ENCODE peak calls at places on chromosome 3, in four cellular contexts. One of them, this sample, is unnamed.
A peak's percentile ranks its signal among the peaks of the same experiment; 100 is the strongest.

GRCh38 chr3:58150800-58151199 is 60.0 kb downstream of the DNASE1L3 start:
- DNase-seq in PC-3: no peak
- DNase-seq in CD8-positive, alpha-beta T cell: no peak
- DNase-seq in H9: no peak
- DNase-seq in this sample: no peak

GRCh38 chr3:21745971-21746370 is 5.0 kb downstream of the ZNF385D start:
- DNase-seq in PC-3: no peak
- DNase-seq in CD8-positive, alpha-beta T cell: no peak
- DNase-seq in H9: no peak
- DNase-seq in this sample: no peak

GRCh38 chr3:50542177-50543034 is 25.1 kb downstream of the C3orf18 start:
- DNase-seq in PC-3: peak; percentile 88
- DNase-seq in CD8-positive, alpha-beta T cell: peak; percentile 43
- DNase-seq in H9: peak; percentile 78
- DNase-seq in this sample: peak; percentile 62

GRCh38 chr3:148861277-148861869 is 3.7 kb upstream of the CPA3 start:
- DNase-seq in PC-3: peak; percentile 72
- DNase-seq in CD8-positive, alpha-beta T cell: no peak
- DNase-seq in H9: no peak
- DNase-seq in this sample: no peak

GRCh38 chr3:188978772-188979171 is 193.0 kb upstream of the TPRG1 start:
- DNase-seq in PC-3: peak; percentile 81
- DNase-seq in CD8-positive, alpha-beta T cell: no peak
- DNase-seq in H9: no peak
- DNase-seq in this sample: no peak

GRCh38 chr3:62376906-62377865 is 3.8 kb upstream of the FEZF2 start:
- DNase-seq in PC-3: no peak
- DNase-seq in CD8-positive, alpha-beta T cell: no peak
- DNase-seq in H9: peak; percentile 54
- DNase-seq in this sample: no peak

GRCh38 chr3:189766416-189766815 is 135.2 kb downstream of the TP63 start:
- DNase-seq in PC-3: peak; percentile 76
- DNase-seq in CD8-positive, alpha-beta T cell: no peak
- DNase-seq in H9: no peak
- DNase-seq in this sample: no peak

GRCh38 chr3:71245971-71246860 is 337.3 kb downstream of the FOXP1 start:
- DNase-seq in PC-3: no peak
- DNase-seq in CD8-positive, alpha-beta T cell: no peak
- DNase-seq in H9: no peak
- DNase-seq in this sample: no peak

GRCh38 chr3:113535898-113536297 is 3.5 kb downstream of the SIDT1 start:
- DNase-seq in PC-3: peak; percentile 45
- DNase-seq in CD8-positive, alpha-beta T cell: no peak
- DNase-seq in H9: no peak
- DNase-seq in this sample: no peak

GRCh38 chr3:115081444-115081843 is 65.6 kb downstream of the ZBTB20 start:
- DNase-seq in PC-3: no peak
- DNase-seq in CD8-positive, alpha-beta T cell: no peak
- DNase-seq in H9: no peak
- DNase-seq in this sample: no peak

GRCh38 chr3:173911446-173911845 is 513.9 kb downstream of the NLGN1 start:
- DNase-seq in PC-3: no peak
- DNase-seq in CD8-positive, alpha-beta T cell: no peak
- DNase-seq in H9: no peak
- DNase-seq in this sample: no peak

GRCh38 chr3:17738921-17739320 is 3.5 kb downstream of the TBC1D5 start:
- DNase-seq in PC-3: no peak
- DNase-seq in CD8-positive, alpha-beta T cell: no peak
- DNase-seq in H9: no peak
- DNase-seq in this sample: no peak
- H3K27ac ChIP-seq in PC-3: no peak overlapping the region
- H3K27ac ChIP-seq in CD8-positive, alpha-beta T cell: no peak overlapping the region
- H3K27ac ChIP-seq in H9: no peak overlapping the region
- H3K27ac ChIP-seq in this sample: no peak overlapping the region

GRCh38 chr3:146503459-146504202 is 34.3 kb upstream of the PLSCR2 start:
- DNase-seq in PC-3: peak; percentile 96
- DNase-seq in CD8-positive, alpha-beta T cell: no peak
- DNase-seq in H9: no peak
- DNase-seq in this sample: no peak

GRCh38 chr3:146504546-146505197 is 35.3 kb upstream of the PLSCR2 start:
- DNase-seq in PC-3: peak; percentile 62
- DNase-seq in CD8-positive, alpha-beta T cell: no peak
- DNase-seq in H9: peak; percentile 57
- DNase-seq in this sample: no peak

GRCh38 chr3:146505496-146505895 is 36.1 kb upstream of the PLSCR2 start:
- DNase-seq in PC-3: no peak
- DNase-seq in CD8-positive, alpha-beta T cell: no peak
- DNase-seq in H9: no peak
- DNase-seq in this sample: no peak

GRCh38 chr3:146501752-146502151 is 32.4 kb upstream of the PLSCR2 start:
- DNase-seq in PC-3: no peak
- DNase-seq in CD8-positive, alpha-beta T cell: no peak
- DNase-seq in H9: no peak
- DNase-seq in this sample: no peak

GRCh38 chr3:146502887-146503458 is 33.6 kb upstream of the PLSCR2 start:
- DNase-seq in PC-3: no peak
- DNase-seq in CD8-positive, alpha-beta T cell: no peak
- DNase-seq in H9: no peak
- DNase-seq in this sample: no peak
- H3K27ac ChIP-seq in PC-3: peak overlapping the region; percentile 97
- H3K27ac ChIP-seq in CD8-positive, alpha-beta T cell: no peak overlapping the region
- H3K27ac ChIP-seq in H9: no peak overlapping the region
- H3K27ac ChIP-seq in this sample: no peak overlapping the region

GRCh38 chr3:158770254-158771017 is 31.4 kb upstream of the MFSD1 start:
- DNase-seq in PC-3: peak; percentile 52
- DNase-seq in CD8-positive, alpha-beta T cell: no peak
- DNase-seq in H9: no peak
- DNase-seq in this sample: no peak
- H3K27ac ChIP-seq in PC-3: peak overlapping the region; percentile 100
- H3K27ac ChIP-seq in CD8-positive, alpha-beta T cell: no peak overlapping the region
- H3K27ac ChIP-seq in H9: no peak overlapping the region
- H3K27ac ChIP-seq in this sample: no peak overlapping the region

GRCh38 chr3:37492977-37493471 is 318.6 kb upstream of the LRRFIP2 start:
- DNase-seq in PC-3: no peak
- DNase-seq in CD8-positive, alpha-beta T cell: no peak
- DNase-seq in H9: no peak
- DNase-seq in this sample: no peak
- H3K27ac ChIP-seq in PC-3: no peak overlapping the region
- H3K27ac ChIP-seq in CD8-positive, alpha-beta T cell: no peak overlapping the region
- H3K27ac ChIP-seq in H9: no peak overlapping the region
- H3K27ac ChIP-seq in this sample: no peak overlapping the region

GRCh38 chr3:184596886-184597575 is 35.4 kb downstream of the EPHB3 start:
- DNase-seq in PC-3: no peak
- DNase-seq in CD8-positive, alpha-beta T cell: no peak
- DNase-seq in H9: no peak
- DNase-seq in this sample: no peak

GRCh38 chr3:184596233-184596632 is 34.6 kb downstream of the EPHB3 start:
- DNase-seq in PC-3: no peak
- DNase-seq in CD8-positive, alpha-beta T cell: no peak
- DNase-seq in H9: no peak
- DNase-seq in this sample: no peak

GRCh38 chr3:184599143-184599542 is 37.6 kb downstream of the EPHB3 start:
- DNase-seq in PC-3: no peak
- DNase-seq in CD8-positive, alpha-beta T cell: no peak
- DNase-seq in H9: no peak
- DNase-seq in this sample: no peak

GRCh38 chr3:184598220-184598927 is 36.8 kb downstream of the EPHB3 start:
- DNase-seq in PC-3: no peak
- DNase-seq in CD8-positive, alpha-beta T cell: no peak
- DNase-seq in H9: no peak
- DNase-seq in this sample: no peak

DNA sequence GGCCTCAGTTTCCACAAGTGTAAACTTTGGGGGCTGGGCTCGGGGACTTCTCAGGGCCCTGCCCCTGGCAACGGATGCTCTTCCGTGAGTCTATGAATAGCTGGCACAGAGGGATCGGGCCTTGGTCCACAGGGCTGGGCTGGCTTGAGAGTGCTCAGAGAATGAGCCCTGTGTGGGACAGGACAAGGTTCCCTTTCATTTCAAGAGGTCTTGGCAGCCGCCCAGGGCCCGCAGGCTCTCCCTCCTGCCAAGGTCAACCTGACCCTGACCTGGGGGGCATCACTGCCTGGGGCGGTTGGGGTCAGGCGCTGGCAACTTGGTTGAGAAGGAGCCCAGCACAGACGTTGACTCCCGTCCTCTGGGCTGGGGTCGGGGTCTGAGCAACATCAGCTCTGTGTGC is 36.2 kb downstream of the EPHB3 start:
- DNase-seq in PC-3: no peak
- DNase-seq in CD8-positive, alpha-beta T cell: no peak
- DNase-seq in H9: no peak
- DNase-seq in this sample: no peak
- H3K27ac ChIP-seq in PC-3: no peak overlapping the region
- H3K27ac ChIP-seq in CD8-positive, alpha-beta T cell: no peak overlapping the region
- H3K27ac ChIP-seq in H9: no peak overlapping the region
- H3K27ac ChIP-seq in this sample: no peak overlapping the region

DNA sequence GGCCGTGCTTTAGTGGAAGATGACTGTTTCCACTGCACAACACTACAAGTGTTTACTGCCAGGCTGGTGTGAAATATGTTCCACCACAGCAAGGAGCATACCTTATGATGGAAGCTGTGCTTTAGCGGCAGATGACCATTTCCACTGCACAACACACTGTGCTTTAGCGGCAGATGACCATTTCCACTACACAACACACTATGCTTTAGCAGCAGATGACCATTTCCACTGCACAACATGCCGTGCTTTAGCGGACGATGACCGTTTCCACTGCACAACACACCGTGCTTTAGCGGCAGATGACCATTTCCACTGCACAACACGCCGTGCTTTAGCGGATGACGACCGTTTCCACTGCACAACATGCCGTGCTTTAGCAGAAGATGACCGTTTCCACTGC is 2.8 kb downstream of the ZNF717 start:
- DNase-seq in PC-3: no peak
- DNase-seq in CD8-positive, alpha-beta T cell: no peak
- DNase-seq in H9: no peak
- DNase-seq in this sample: no peak
- H3K27ac ChIP-seq in PC-3: no peak overlapping the region
- H3K27ac ChIP-seq in CD8-positive, alpha-beta T cell: no peak overlapping the region
- H3K27ac ChIP-seq in H9: no peak overlapping the region
- H3K27ac ChIP-seq in this sample: no peak overlapping the region

GRCh38 chr3:172083995-172084409 is 44.6 kb downstream of the FNDC3B start:
- DNase-seq in PC-3: no peak
- DNase-seq in CD8-positive, alpha-beta T cell: no peak
- DNase-seq in H9: no peak
- DNase-seq in this sample: no peak

GRCh38 chr3:172082269-172082668 is 42.9 kb downstream of the FNDC3B start:
- DNase-seq in PC-3: no peak
- DNase-seq in CD8-positive, alpha-beta T cell: no peak
- DNase-seq in H9: no peak
- DNase-seq in this sample: no peak

GRCh38 chr3:172084871-172085556 is 45.6 kb downstream of the FNDC3B start:
- DNase-seq in PC-3: no peak
- DNase-seq in CD8-positive, alpha-beta T cell: no peak
- DNase-seq in H9: no peak
- DNase-seq in this sample: no peak

GRCh38 chr3:172080503-172080902 is 41.1 kb downstream of the FNDC3B start:
- DNase-seq in PC-3: no peak
- DNase-seq in CD8-positive, alpha-beta T cell: no peak
- DNase-seq in H9: no peak
- DNase-seq in this sample: no peak

DNA sequence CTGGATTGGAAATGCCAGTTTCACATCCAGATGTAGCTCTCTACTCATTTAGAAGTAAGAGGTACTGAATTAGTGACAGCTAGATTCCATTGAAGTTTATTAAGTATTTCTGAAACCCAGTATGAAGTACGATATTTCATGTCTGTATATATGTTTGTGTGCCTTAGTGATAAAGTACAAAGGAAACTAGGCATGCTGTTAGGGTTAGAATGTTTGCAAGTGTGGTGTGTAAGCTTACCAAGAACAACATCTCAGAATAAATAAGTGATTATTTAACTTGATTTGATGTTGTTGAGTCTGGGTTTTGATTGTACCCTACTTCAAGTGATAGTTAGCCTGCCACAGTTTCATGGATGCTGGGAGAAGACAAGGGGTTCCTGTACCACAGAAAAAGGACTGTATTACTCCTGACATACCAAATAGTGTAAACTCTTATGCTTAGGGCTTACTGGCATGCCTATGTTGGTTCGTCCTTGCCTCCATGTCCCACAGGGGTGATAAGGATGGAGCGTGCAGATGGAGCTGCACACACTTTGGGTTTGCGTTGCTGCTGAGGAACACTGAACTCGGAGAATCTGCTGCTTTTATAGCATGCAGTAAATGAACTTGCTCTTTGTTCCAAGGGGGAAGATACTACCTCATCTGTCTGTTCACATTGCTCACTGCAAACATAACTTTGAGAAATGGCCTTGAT is 43.6 kb downstream of the FNDC3B start:
- DNase-seq in PC-3: no peak
- DNase-seq in CD8-positive, alpha-beta T cell: no peak
- DNase-seq in H9: no peak
- DNase-seq in this sample: no peak
- H3K27ac ChIP-seq in PC-3: no peak overlapping the region
- H3K27ac ChIP-seq in CD8-positive, alpha-beta T cell: no peak overlapping the region
- H3K27ac ChIP-seq in H9: no peak overlapping the region
- H3K27ac ChIP-seq in this sample: no peak overlapping the region

GRCh38 chr3:15287565-15288330 is 44.6 kb downstream of the SH3BP5 start:
- DNase-seq in PC-3: no peak
- DNase-seq in CD8-positive, alpha-beta T cell: no peak
- DNase-seq in H9: no peak
- DNase-seq in this sample: no peak

GRCh38 chr3:15290731-15291130 is 41.7 kb downstream of the SH3BP5 start:
- DNase-seq in PC-3: no peak
- DNase-seq in CD8-positive, alpha-beta T cell: no peak
- DNase-seq in H9: no peak
- DNase-seq in this sample: no peak

GRCh38 chr3:15286022-15286421 is 46.4 kb downstream of the SH3BP5 start:
- DNase-seq in PC-3: no peak
- DNase-seq in CD8-positive, alpha-beta T cell: no peak
- DNase-seq in H9: peak; percentile 71
- DNase-seq in this sample: no peak

GRCh38 chr3:15289661-15290060 is 42.7 kb downstream of the SH3BP5 start:
- DNase-seq in PC-3: no peak
- DNase-seq in CD8-positive, alpha-beta T cell: no peak
- DNase-seq in H9: no peak
- DNase-seq in this sample: no peak

DNA sequence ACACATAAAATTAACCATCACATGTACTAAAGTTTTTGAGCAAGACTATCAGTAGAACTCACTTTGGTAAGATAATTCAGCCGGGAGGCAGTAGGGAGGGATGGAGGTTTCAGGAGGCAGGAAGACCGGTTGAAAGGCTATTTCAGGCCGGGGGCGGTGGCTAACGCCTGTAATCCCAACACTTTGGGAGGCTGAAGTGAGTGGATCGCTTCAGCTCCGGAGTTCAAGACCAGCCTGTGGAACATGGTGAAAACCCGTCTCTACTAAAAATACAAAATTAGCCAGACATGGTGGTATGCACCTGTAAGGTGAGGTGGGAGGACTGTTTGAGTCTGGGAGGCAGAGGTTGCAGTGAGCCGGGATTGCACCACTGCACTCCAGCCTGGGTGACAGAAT is 44.1 kb downstream of the SH3BP5 start:
- DNase-seq in PC-3: no peak
- DNase-seq in CD8-positive, alpha-beta T cell: no peak
- DNase-seq in H9: no peak
- DNase-seq in this sample: no peak
- H3K27ac ChIP-seq in PC-3: no peak overlapping the region
- H3K27ac ChIP-seq in CD8-positive, alpha-beta T cell: no peak overlapping the region
- H3K27ac ChIP-seq in H9: no peak overlapping the region
- H3K27ac ChIP-seq in this sample: no peak overlapping the region

This sample was measured in DND-41.